ENCODE peak calls at places on chromosomes 7 and 10, in eight cellular contexts. Q, M, F, H, L, D, W and I are unnamed samples.

GRCh38 chr10:59831658-59832503 is 74.5 kb downstream of the CCDC6 start:
- DNase-seq in Q (no peak), M (no peak), F (no peak), H (no peak), L (no peak), D (no peak), W (no peak), I (no peak)

GRCh38 chr10:89283174-89283987 is 18.5 kb upstream of the IFIT2 start:
- DNase-seq in Q (peak), M (peak), F (no peak), H (no peak), L (no peak), D (peak), W (no peak), I (no peak)

GRCh38 chr7:85021090-85021704 is 165.7 kb downstream of the SEMA3D start:
- DNase-seq in Q (peak), M (peak), F (no peak), H (no peak), L (no peak), D (no peak), W (no peak), I (no peak)

GRCh38 chr10:91798736-91799579 is 732 bp downstream of the TNKS2 start:
- DNase-seq in Q (peak), M (peak), F (peak), H (peak), L (peak), D (no peak), W (no peak), I (peak)

GRCh38 chr7:130369831-130370230 is 10.5 kb upstream of the CPA1 start:
- DNase-seq in Q (no peak), M (no peak), F (no peak), H (no peak), L (no peak), D (no peak), W (no peak), I (no peak)

GRCh38 chr7:5519515-5519928 is 95.9 kb upstream of the TNRC18 start:
- DNase-seq in Q (no peak), M (no peak), F (no peak), H (no peak), L (no peak), D (peak), W (peak), I (no peak)

GRCh38 chr7:107045195-107045960 is 873 bp downstream of the PRKAR2B start:
- DNase-seq in Q (peak), M (no peak), F (no peak), H (no peak), L (no peak), D (peak), W (no peak), I (no peak)

GRCh38 chr7:90298145-90299038 is 22.7 kb downstream of the FAM237B start:
- DNase-seq in Q (peak), M (peak), F (no peak), H (no peak), L (no peak), D (peak), W (no peak), I (no peak)

GRCh38 chr7:149686001-149686400 is 87.4 kb downstream of the ZNF467 start:
- DNase-seq in Q (peak), M (peak), F (no peak), H (no peak), L (no peak), D (no peak), W (no peak), I (no peak)

GRCh38 chr10:5582736-5583135 is 58.0 kb downstream of the CALML3 start:
- DNase-seq in Q (no peak), M (no peak), F (no peak), H (no peak), L (peak), D (no peak), W (no peak), I (no peak)

GRCh38 chr10:125779403-125780327 is 4.0 kb upstream of the MMP21 start:
- DNase-seq in Q (no peak), M (no peak), F (no peak), H (no peak), L (no peak), D (no peak), W (no peak), I (no peak)

DNA sequence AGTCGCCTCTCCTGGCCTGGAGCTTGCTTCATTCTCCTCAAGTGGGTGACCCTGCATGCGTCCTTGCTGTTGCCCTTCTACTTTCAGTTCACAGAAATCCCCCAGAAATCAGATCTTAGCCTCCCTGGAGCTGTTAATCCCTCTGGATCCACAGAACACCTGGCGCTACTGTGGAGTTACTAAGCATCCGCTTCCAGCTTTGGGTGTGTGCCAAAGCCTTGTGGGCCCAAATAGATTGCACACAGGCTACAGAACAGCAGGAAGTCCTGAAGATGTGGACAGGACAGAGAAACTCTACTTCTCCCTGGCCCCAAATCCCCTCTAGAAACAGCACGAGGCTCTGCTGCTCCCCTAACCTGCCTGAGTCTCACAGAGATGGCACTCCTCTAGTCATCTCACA is 36.6 kb upstream of the PDLIM1 start:
- DNase-seq in Q (peak), M (peak), F (no peak), H (peak), L (no peak), D (peak), W (no peak), I (peak)
- H3K27ac ChIP-seq in Q (peak), M (no peak), F (no peak), H (peak), L (no peak), D (peak), W (peak), I (peak)

DNA sequence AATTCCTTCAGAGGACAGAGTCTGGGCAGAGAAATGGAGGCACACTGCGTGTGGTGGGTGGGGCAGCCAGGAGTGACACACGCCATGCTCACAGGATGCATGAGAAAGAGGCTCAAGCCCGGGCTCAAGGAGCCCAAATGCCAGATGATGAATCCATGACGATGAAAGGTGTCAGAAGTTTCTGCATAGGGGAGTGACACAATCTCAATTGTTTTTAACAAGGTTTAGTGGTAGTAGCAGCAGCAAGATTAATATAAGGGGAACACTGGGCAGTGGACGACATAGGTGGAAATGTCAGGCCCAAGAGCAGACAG is 126.1 kb downstream of the TNS3 start:
- DNase-seq in Q (no peak), M (no peak), F (no peak), H (no peak), L (no peak), D (no peak), W (no peak), I (no peak)
- H3K27ac ChIP-seq in Q (no peak), M (no peak), F (no peak), H (no peak), L (no peak), D (no peak), W (no peak), I (no peak)

GRCh38 chr7:136062625-136063336 is 85.6 kb upstream of the MTPN start:
- DNase-seq in Q (no peak), M (no peak), F (no peak), H (no peak), L (no peak), D (no peak), W (no peak), I (no peak)

GRCh38 chr7:136058561-136058960 is 81.4 kb upstream of the MTPN start:
- DNase-seq in Q (no peak), M (no peak), F (no peak), H (no peak), L (no peak), D (no peak), W (no peak), I (no peak)

GRCh38 chr7:136063337-136063666 is 86.1 kb upstream of the MTPN start:
- DNase-seq in Q (no peak), M (no peak), F (no peak), H (no peak), L (no peak), D (no peak), W (no peak), I (no peak)

GRCh38 chr7:136064098-136064497 is 86.9 kb upstream of the MTPN start:
- DNase-seq in Q (no peak), M (no peak), F (no peak), H (no peak), L (no peak), D (no peak), W (no peak), I (no peak)

DNA sequence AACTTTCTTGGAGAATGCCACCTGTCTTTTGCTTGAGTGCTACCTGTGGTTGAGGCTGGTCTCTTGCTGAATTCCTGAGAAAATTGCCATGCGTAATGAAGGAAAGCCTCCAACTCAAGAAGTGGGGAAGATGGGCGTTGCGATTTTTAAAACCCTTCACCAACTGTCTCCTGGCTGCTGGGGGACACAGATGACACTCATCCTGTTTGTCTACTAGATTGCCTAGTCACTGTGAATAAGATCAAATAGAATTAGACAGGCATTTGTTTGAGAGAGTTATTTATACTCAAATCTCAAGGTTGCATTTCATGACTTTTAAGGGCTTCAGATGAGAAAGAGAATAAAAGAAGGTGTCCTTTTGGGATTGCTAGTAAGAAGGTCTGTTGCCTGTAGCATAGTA is 84.3 kb upstream of the MTPN start:
- DNase-seq in Q (no peak), M (no peak), F (no peak), H (no peak), L (no peak), D (no peak), W (no peak), I (no peak)
- H3K27ac ChIP-seq in Q (no peak), M (no peak), F (no peak), H (no peak), L (no peak), D (no peak), W (no peak), I (no peak)

GRCh38 chr7:28176174-28176573 is 4.4 kb downstream of the JAZF1 start:
- DNase-seq in Q (peak), M (no peak), F (no peak), H (no peak), L (no peak), D (no peak), W (no peak), I (no peak)
- H3K27ac ChIP-seq in Q (no peak), M (no peak), F (no peak), H (peak), L (no peak), D (no peak), W (no peak), I (peak)

DNA sequence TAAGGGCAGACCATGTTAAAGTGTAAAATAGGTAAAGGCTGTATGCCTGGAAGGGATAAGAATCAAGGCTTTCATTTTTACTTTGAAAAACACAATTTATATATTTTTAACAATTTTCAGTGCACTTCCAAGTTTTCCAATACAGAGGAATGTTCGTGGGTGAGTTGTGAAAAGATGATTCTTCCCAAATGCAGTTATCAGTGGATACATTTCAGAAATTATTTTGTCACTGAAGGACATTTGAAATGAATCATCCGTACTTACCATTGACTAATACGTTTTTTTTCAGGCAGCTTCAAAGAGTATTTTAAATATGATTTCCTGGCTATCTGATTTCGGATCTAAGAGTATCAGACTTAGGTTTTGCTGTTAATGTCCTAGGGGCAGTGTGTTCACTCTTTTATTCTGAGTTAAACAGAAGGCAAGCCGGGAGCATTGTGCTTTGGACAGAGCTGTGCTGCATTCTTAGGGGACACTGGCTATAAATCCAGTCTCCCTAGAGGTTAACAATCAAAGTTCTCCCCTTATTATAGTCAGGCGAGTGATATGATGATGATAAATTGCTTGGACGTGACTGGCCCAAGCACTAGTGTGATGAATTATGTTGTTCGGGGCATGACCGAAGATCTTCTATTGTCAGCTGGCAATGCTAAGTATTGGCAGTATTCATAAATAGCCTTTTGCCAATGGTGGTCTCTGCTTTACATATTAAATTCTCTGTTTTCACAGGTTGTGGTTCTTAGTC is 4.5 kb downstream of the PTER start:
- DNase-seq in Q (peak), M (no peak), F (no peak), H (no peak), L (no peak), D (peak), W (no peak), I (no peak)
- H3K27ac ChIP-seq in Q (no peak), M (no peak), F (no peak), H (peak), L (peak), D (no peak), W (peak), I (no peak)

DNA sequence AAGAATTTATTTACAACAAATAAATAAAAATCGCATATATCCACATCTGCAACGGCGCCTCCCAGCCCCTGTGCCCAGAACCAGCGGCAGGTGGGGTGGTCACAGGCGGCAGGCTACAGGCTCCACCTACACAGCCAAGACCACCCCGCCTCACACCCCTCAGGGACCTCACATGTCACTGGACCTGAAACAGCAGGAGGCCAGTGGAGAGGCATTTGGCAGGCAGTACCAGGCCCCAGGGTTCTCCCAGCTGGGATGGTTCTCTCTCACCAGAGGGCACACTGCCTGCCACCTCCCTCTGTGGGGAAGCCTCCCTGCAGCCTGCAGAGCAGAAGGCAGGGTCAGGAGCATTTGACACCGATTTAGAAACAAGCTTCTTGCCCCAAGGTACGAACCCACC is 81.5 kb downstream of the MAD1L1 start:
- DNase-seq in Q (no peak), M (no peak), F (no peak), H (peak), L (no peak), D (peak), W (no peak), I (peak)
- H3K27ac ChIP-seq in Q (no peak), M (no peak), F (no peak), H (no peak), L (no peak), D (peak), W (no peak), I (no peak)

DNA sequence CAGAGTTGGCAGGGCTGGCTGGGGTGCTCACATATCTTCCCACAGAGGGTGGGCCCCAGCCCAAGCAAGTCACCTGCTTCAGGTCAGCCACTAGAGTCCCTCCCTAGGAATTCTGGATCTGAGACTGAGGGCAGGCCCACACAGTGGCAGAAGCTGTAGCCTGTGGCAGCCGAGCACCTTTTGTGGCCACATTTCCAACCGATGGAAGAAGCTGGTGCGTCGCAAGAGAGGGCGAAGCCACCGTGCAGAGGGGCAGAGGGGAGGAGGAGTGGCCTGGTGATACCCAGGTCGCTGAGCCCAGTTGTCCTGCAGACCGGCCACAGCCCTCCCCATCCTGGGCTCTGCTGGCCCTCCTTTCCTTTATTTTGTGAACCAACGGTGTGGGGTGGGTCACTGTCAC is 5.3 kb downstream of the POLM start:
- DNase-seq in Q (no peak), M (no peak), F (no peak), H (peak), L (no peak), D (no peak), W (no peak), I (no peak)
- H3K27ac ChIP-seq in Q (no peak), M (no peak), F (no peak), H (peak), L (no peak), D (no peak), W (no peak), I (peak)

DNA sequence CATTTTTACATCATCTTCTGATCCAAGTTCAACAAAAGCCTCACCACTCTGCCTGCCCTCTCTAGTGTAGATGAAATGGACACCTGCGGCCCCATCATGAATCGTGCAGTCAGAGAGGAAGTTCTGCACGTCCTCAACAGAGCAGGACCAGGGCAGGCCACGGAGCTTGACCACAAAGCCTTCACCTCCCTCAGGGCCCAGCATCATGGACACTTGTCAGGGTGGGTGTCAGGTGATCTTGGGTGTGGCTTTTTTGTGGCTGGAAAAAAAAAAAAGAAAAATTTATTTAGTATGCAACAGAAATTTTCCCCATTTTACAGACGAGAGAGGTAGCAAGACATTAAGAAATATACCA is 16.2 kb downstream of the FXYD4 start:
- DNase-seq in Q (no peak), M (no peak), F (no peak), H (no peak), L (no peak), D (no peak), W (no peak), I (no peak)
- H3K27ac ChIP-seq in Q (no peak), M (no peak), F (peak), H (no peak), L (no peak), D (no peak), W (no peak), I (no peak)